ENCODE peak calls at places on chromosome 20, in nine cellular contexts. K is A549; H is heart left ventricle; M is CD8-positive, alpha-beta T cell; C is suprapubic skin; N is IMR-90; Q is right lobe of liver; I is MM.1S; P is transverse colon. O is an unnamed sample. For H3K4me1, the result is how much of the 10 kb centered on the place peaks cover.

GRCh38 chr20:64035066-64035932 is 683 bp upstream of the C20orf204 start:
- DNase-seq in K (no peak), H (no peak), M (no peak), C (no peak), N (no peak), Q (no peak), I (no peak), P (no peak), O (no peak)

GRCh38 chr20:50110141-50111047 is 2.6 kb downstream of the UBE2V1 start:
- DNase-seq in K (no peak), H (no peak), M (peak), C (peak), N (no peak), Q (no peak), I (peak), P (peak), O (no peak)

GRCh38 chr20:36904690-36905089 is 28.8 kb downstream of the TLDC2 start:
- DNase-seq in K (no peak), H (no peak), M (no peak), C (no peak), N (no peak), Q (no peak), I (no peak), P (no peak), O (no peak)

GRCh38 chr20:5784735-5785134 is 34.5 kb downstream of the SHLD1 start:
- DNase-seq in K (no peak), H (no peak), M (no peak), C (no peak), N (no peak), Q (no peak), I (no peak), P (peak), O (peak)

GRCh38 chr20:34724172-34724571 is 20.0 kb downstream of the TP53INP2 start:
- DNase-seq in K (no peak), H (no peak), M (no peak), C (no peak), N (no peak), Q (no peak), I (no peak), P (no peak), O (no peak)

GRCh38 chr20:63177785-63178444 is 38.0 kb downstream of the YTHDF1 start:
- DNase-seq in K (no peak), H (no peak), M (no peak), C (no peak), N (no peak), Q (no peak), I (no peak), P (no peak), O (no peak)

GRCh38 chr20:15163632-15164031 is 826.2 kb upstream of the FLRT3 start:
- DNase-seq in K (no peak), H (no peak), M (no peak), C (no peak), N (no peak), Q (no peak), I (no peak), P (no peak), O (no peak)

GRCh38 chr20:4136078-4136966 is 121.0 kb upstream of the RNF24 start:
- DNase-seq in K (peak), H (no peak), M (no peak), C (no peak), N (peak), Q (no peak), I (no peak), P (no peak), O (no peak)

GRCh38 chr20:45336530-45337366 is 11.5 kb downstream of the SDC4 start:
- DNase-seq in K (peak), H (no peak), M (no peak), C (no peak), N (peak), Q (peak), I (no peak), P (peak), O (no peak)

GRCh38 chr20:53556267-53556897 is 37.3 kb downstream of the ZNF217 start:
- DNase-seq in K (no peak), H (no peak), M (no peak), C (no peak), N (no peak), Q (no peak), I (no peak), P (no peak), O (no peak)

GRCh38 chr20:59149678-59150504 is 13.7 kb upstream of the ZNF831 start:
- DNase-seq in K (no peak), H (no peak), M (peak), C (no peak), N (no peak), Q (no peak), I (no peak), P (peak), O (no peak)

GRCh38 chr20:60262967-60263603 is 304.9 kb downstream of the CDH26 start:
- DNase-seq in K (peak), H (no peak), M (peak), C (no peak), N (no peak), Q (no peak), I (peak), P (peak), O (peak)

GRCh38 chr20:21352703-21353102 is 44.6 kb downstream of the NKX2-4 start:
- DNase-seq in K (no peak), H (no peak), M (no peak), C (no peak), N (peak), Q (no peak), I (no peak), P (no peak), O (no peak)

GRCh38 chr20:43799150-43799711 is 72.4 kb upstream of the GTSF1L start:
- DNase-seq in K (no peak), H (no peak), M (no peak), C (no peak), N (peak), Q (no peak), I (no peak), P (no peak), O (no peak)

GRCh38 chr20:45796336-45797070 is 4.7 kb downstream of the DNTTIP1 start:
- DNase-seq in K (no peak), H (no peak), M (no peak), C (no peak), N (no peak), Q (no peak), I (no peak), P (no peak), O (no peak)

GRCh38 chr20:63696311-63696627 is 183 bp upstream of the TNFRSF6B start:
- DNase-seq in K (no peak), H (no peak), M (peak), C (no peak), N (no peak), Q (no peak), I (no peak), P (peak), O (peak)

GRCh38 chr20:49397525-49397924 is 84.9 kb downstream of the KCNB1 start:
- DNase-seq in K (peak), H (no peak), M (no peak), C (no peak), N (peak), Q (no peak), I (no peak), P (no peak), O (no peak)

GRCh38 chr20:60108397-60108796 is 150.2 kb downstream of the CDH26 start:
- DNase-seq in K (no peak), H (no peak), M (no peak), C (no peak), N (peak), Q (no peak), I (no peak), P (no peak), O (no peak)

GRCh38 chr20:37295595-37295994 is 6.1 kb downstream of the MANBAL start:
- DNase-seq in K (peak), H (no peak), M (no peak), C (no peak), N (no peak), Q (no peak), I (no peak), P (no peak), O (no peak)

GRCh38 chr20:53077373-53078205 is 105.4 kb downstream of the TSHZ2 start:
- DNase-seq in K (no peak), H (no peak), M (no peak), C (no peak), N (no peak), Q (peak), I (no peak), P (no peak), O (no peak)

GRCh38 chr20:54292186-54292585 is 84.3 kb downstream of the PFDN4 start:
- DNase-seq in K (no peak), H (no peak), M (no peak), C (no peak), N (peak), Q (no peak), I (no peak), P (no peak), O (no peak)

GRCh38 chr20:3896302-3896701 is 7.1 kb downstream of the PANK2 start:
- DNase-seq in K (no peak), H (no peak), M (no peak), C (no peak), N (peak), Q (no peak), I (no peak), P (no peak), O (no peak)

DNA sequence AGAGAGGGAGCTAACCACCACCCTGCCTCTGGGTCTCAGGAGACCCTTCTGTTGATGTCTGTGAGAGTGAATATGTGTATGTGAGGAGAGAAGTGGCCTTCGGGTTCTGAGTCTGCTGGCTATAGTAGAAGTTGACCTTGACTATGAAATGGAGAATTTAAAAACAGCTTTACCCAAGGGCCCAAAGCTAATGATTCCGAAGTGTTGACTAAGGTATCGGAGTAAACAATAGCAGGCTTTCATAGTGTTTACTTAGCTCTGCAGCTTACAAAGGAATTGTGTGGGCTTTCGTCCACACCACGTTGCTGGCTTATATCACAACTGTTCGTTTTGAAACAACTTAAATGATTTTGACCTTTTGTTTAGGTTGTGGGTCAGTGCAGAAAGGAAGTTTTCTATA is 126.5 kb upstream of the JAG1 start:
- DNase-seq in K (no peak), H (no peak), M (no peak), C (no peak), N (no peak), Q (no peak), I (no peak), P (no peak), O (no peak)
- H3K4me1 ChIP-seq in K (under half), H (under half), M (under half), C (under half), N (under half), Q (under half), I (under half), P (under half), O (under half)

DNA sequence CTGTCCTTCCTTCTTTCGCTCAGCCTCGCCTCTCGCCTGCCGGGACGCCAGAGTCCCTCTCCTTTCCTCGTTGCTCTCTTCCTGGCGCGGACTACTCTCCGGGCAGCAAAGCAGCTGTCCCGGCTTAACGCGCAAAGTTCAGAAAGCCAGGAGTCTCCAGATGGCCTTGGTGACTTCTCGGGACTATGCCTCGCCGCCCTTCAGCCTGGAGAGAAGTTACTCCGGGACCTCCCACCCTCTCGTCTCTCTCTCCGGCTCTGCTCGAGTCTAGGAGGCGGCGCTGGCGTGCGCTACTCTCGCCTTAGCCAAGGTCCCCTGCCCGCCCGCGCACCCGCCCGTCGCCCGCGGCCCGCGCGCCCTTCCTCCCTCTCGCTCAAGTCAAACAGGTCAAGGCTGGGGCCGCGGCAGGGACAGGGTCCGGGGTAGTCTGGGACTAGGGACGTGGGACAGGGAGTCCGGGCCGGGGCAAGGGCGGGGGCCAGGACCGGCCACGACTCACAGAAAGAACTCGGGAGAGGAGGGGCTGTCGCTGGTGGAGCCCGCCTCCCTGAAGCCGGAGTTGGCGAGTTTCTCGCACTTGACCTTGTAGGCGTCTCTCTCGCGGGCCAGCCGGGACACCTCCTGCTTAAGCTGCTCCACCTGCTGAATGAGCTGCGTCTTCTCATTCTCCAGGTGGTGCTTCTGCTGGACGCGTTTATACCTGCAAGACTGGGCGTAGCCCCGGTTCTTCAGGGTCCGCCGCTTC is 1.5 kb downstream of the MAFB start:
- DNase-seq in K (no peak), H (peak), M (no peak), C (peak), N (no peak), Q (peak), I (no peak), P (no peak), O (peak)
- TF ChIP-seq CTCF in K (no peak), H (no peak), M (no peak), C (no peak), N (no peak), Q (no peak), I (no peak), P (no peak), O (no peak)

DNA sequence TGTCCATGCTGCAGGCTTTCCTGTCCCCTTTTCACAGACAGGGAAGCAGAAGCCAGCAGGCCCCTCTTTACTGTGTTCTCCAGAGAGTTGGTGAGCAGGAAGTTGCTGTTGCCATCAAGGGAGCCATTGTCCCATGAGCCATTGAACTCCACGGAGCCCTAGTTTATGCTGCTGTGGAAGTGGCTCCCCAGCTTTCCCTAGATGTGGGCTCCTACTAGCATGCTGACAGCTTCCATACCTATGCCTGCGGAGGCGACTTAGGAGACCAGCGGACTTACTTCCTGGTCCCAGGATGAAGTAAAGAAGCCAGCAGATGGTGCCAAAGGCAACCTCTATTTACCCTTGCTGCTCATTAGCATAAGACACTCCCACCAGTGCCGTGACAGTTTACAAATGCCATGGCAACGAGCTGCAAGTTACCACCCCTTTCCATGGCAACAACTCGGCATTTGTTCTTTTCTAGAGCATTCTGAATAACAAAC is 30.8 kb upstream of the FKBP1A start:
- DNase-seq in K (no peak), H (no peak), M (no peak), C (no peak), N (peak), Q (no peak), I (peak), P (peak), O (peak)
- H3K27ac ChIP-seq in K (no peak), H (no peak), M (no peak), C (no peak), N (no peak), Q (no peak), I (no peak), P (peak), O (no peak)

GRCh38 chr20:62019144-62019805 is 46.4 kb downstream of the TAF4 start:
- DNase-seq in K (no peak), H (peak), M (no peak), C (no peak), N (no peak), Q (peak), I (no peak), P (no peak), O (peak)

GRCh38 chr20:62021794-62022419 is 43.8 kb downstream of the TAF4 start:
- DNase-seq in K (no peak), H (peak), M (no peak), C (no peak), N (no peak), Q (peak), I (no peak), P (no peak), O (peak)

GRCh38 chr20:62020935-62021701 is 44.6 kb downstream of the TAF4 start:
- DNase-seq in K (no peak), H (peak), M (no peak), C (no peak), N (peak), Q (peak), I (no peak), P (peak), O (no peak)

GRCh38 chr20:62018437-62019143 is 47.1 kb downstream of the TAF4 start:
- DNase-seq in K (no peak), H (peak), M (no peak), C (no peak), N (no peak), Q (peak), I (no peak), P (no peak), O (peak)

GRCh38 chr20:62019881-62020492 is 45.7 kb downstream of the TAF4 start:
- DNase-seq in K (no peak), H (peak), M (no peak), C (no peak), N (no peak), Q (peak), I (no peak), P (no peak), O (peak)
- H3K4me1 ChIP-seq in K (under half), H (under half), M (under half), C (under half), N (under half), Q (under half), I (under half), P (under half), O (under half)

GRCh38 chr20:47428164-47428563 is 71.7 kb upstream of the ZMYND8 start:
- DNase-seq in K (no peak), H (no peak), M (no peak), C (no peak), N (no peak), Q (no peak), I (no peak), P (no peak), O (no peak)
- TF ChIP-seq CTCF in K (no peak), H (no peak), M (no peak), C (no peak), N (no peak), Q (no peak), I (no peak), P (no peak), O (no peak)

GRCh38 chr20:1107176-1107575 is 11.2 kb upstream of the PSMF1 start:
- DNase-seq in K (no peak), H (no peak), M (no peak), C (no peak), N (no peak), Q (no peak), I (no peak), P (no peak), O (no peak)

GRCh38 chr20:1103751-1104150 is 14.7 kb upstream of the PSMF1 start:
- DNase-seq in K (no peak), H (no peak), M (no peak), C (no peak), N (no peak), Q (no peak), I (no peak), P (no peak), O (no peak)

GRCh38 chr20:1105599-1106194 is 12.7 kb upstream of the PSMF1 start:
- DNase-seq in K (no peak), H (no peak), M (no peak), C (no peak), N (no peak), Q (peak), I (no peak), P (no peak), O (no peak)

GRCh38 chr20:1112908-1113307 is 5.5 kb upstream of the PSMF1 start:
- DNase-seq in K (no peak), H (no peak), M (no peak), C (no peak), N (no peak), Q (no peak), I (no peak), P (no peak), O (no peak)

GRCh38 chr20:1108437-1108920 is 9.9 kb upstream of the PSMF1 start:
- DNase-seq in K (peak), H (peak), M (peak), C (no peak), N (peak), Q (peak), I (peak), P (peak), O (peak)
- H3K27ac ChIP-seq in K (no peak), H (no peak), M (no peak), C (no peak), N (no peak), Q (no peak), I (no peak), P (no peak), O (no peak)

GRCh38 chr20:25250508-25250907 is 2.6 kb downstream of the PYGB start:
- DNase-seq in K (no peak), H (no peak), M (no peak), C (no peak), N (peak), Q (no peak), I (no peak), P (peak), O (no peak)
- H3K4me1 ChIP-seq in K (half or more), H (half or more), M (under half), C (half or more), N (under half), Q (under half), I (under half), P (half or more), O (under half)

GRCh38 chr20:57709823-57710799 is at the start of gene PMEPA1:
- DNase-seq in K (peak), H (peak), M (peak), C (peak), N (peak), Q (peak), I (peak), P (peak), O (peak)
- TF ChIP-seq CTCF in K (no peak), H (no peak), M (no peak), C (no peak), N (no peak), Q (no peak), I (no peak), P (peak), O (no peak)

O was measured in lower lobe of right lung.